ENCODE peak calls at places on chromosome 12, in six cellular contexts. One of them, this sample, is unnamed.

GRCh38 chr12:53324113-53324778 is 2.8 kb upstream of the AAAS start:
- DNase-seq in IMR-90: no peak
- DNase-seq in mesenchymal stem cell: peak
- DNase-seq in H1: peak
- DNase-seq in H9: peak
- DNase-seq in neuronal stem cell: no peak
- DNase-seq in this sample: no peak

GRCh38 chr12:18468521-18469075 is 207.3 kb downstream of the PIK3C2G start:
- DNase-seq in IMR-90: peak
- DNase-seq in mesenchymal stem cell: peak
- DNase-seq in H1: no peak
- DNase-seq in H9: no peak
- DNase-seq in neuronal stem cell: no peak
- DNase-seq in this sample: no peak

GRCh38 chr12:63967358-63967757 is 122.9 kb downstream of the SRGAP1 start:
- DNase-seq in IMR-90: peak
- DNase-seq in mesenchymal stem cell: no peak
- DNase-seq in H1: no peak
- DNase-seq in H9: no peak
- DNase-seq in neuronal stem cell: no peak
- DNase-seq in this sample: no peak

GRCh38 chr12:108819920-108820699 is 37.3 kb downstream of the SSH1 start:
- DNase-seq in IMR-90: no peak
- DNase-seq in mesenchymal stem cell: no peak
- DNase-seq in H1: no peak
- DNase-seq in H9: no peak
- DNase-seq in neuronal stem cell: no peak
- DNase-seq in this sample: no peak

GRCh38 chr12:92012691-92013090 is 133.0 kb downstream of the BTG1 start:
- DNase-seq in IMR-90: no peak
- DNase-seq in mesenchymal stem cell: no peak
- DNase-seq in H1: no peak
- DNase-seq in H9: no peak
- DNase-seq in neuronal stem cell: no peak
- DNase-seq in this sample: no peak

GRCh38 chr12:25187781-25188180 is 7.2 kb downstream of the DNAI7 start:
- DNase-seq in IMR-90: peak
- DNase-seq in mesenchymal stem cell: peak
- DNase-seq in H1: no peak
- DNase-seq in H9: no peak
- DNase-seq in neuronal stem cell: no peak
- DNase-seq in this sample: no peak

GRCh38 chr12:109461049-109461845 is 15.9 kb downstream of the KCTD10 start:
- DNase-seq in IMR-90: peak
- DNase-seq in mesenchymal stem cell: peak
- DNase-seq in H1: no peak
- DNase-seq in H9: no peak
- DNase-seq in neuronal stem cell: no peak
- DNase-seq in this sample: no peak

GRCh38 chr12:7362734-7363133 is 58.9 kb downstream of the ACSM4 start:
- DNase-seq in IMR-90: no peak
- DNase-seq in mesenchymal stem cell: no peak
- DNase-seq in H1: no peak
- DNase-seq in H9: no peak
- DNase-seq in neuronal stem cell: no peak
- DNase-seq in this sample: no peak

GRCh38 chr12:84860718-84861117 is 51.9 kb downstream of the SLC6A15 start:
- DNase-seq in IMR-90: no peak
- DNase-seq in mesenchymal stem cell: no peak
- DNase-seq in H1: no peak
- DNase-seq in H9: no peak
- DNase-seq in neuronal stem cell: no peak
- DNase-seq in this sample: no peak

GRCh38 chr12:27468241-27468640 is 21.7 kb downstream of the SMCO2 start:
- DNase-seq in IMR-90: no peak
- DNase-seq in mesenchymal stem cell: no peak
- DNase-seq in H1: no peak
- DNase-seq in H9: no peak
- DNase-seq in neuronal stem cell: no peak
- DNase-seq in this sample: no peak

GRCh38 chr12:75908961-75909699 is 122.4 kb downstream of the PHLDA1 start:
- DNase-seq in IMR-90: peak
- DNase-seq in mesenchymal stem cell: peak
- DNase-seq in H1: no peak
- DNase-seq in H9: no peak
- DNase-seq in neuronal stem cell: no peak
- DNase-seq in this sample: no peak

GRCh38 chr12:67453181-67453580 is 184.0 kb downstream of the CAND1 start:
- DNase-seq in IMR-90: no peak
- DNase-seq in mesenchymal stem cell: no peak
- DNase-seq in H1: no peak
- DNase-seq in H9: no peak
- DNase-seq in neuronal stem cell: no peak
- DNase-seq in this sample: no peak

DNA sequence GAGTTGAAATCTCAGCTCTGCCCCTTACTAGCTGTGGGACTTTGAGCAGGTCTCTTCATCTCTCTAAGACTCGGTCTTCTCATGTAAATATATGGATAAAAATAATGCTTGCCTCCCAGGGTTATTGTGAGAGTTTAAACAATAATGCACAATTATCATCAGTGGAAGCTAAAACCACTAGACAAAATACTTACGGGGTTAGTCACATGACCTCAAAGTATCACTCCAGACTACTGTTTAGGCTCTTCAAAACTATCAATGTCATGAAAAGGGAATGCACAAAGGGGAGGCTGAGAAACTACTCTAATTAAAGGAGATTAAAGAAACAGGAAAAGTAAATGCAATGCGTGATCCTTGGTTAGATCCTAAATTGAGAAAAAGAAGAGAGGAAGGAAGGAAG is 24.5 kb upstream of the TSPAN11 start:
- DNase-seq in IMR-90: no peak
- DNase-seq in mesenchymal stem cell: peak
- DNase-seq in H1: no peak
- DNase-seq in H9: no peak
- DNase-seq in neuronal stem cell: no peak
- DNase-seq in this sample: no peak
- H3K18ac ChIP-seq in IMR-90: no peak
- H3K18ac ChIP-seq in mesenchymal stem cell: no peak
- H3K18ac ChIP-seq in H1: no peak
- H3K18ac ChIP-seq in H9: no peak
- H3K18ac ChIP-seq in neuronal stem cell: no peak
- H3K18ac ChIP-seq in this sample: no peak

GRCh38 chr12:6273931-6274687 is 36.4 kb upstream of the PLEKHG6 start:
- DNase-seq in IMR-90: no peak
- DNase-seq in mesenchymal stem cell: peak
- DNase-seq in H1: no peak
- DNase-seq in H9: no peak
- DNase-seq in neuronal stem cell: no peak
- DNase-seq in this sample: peak
- H3K14ac ChIP-seq in IMR-90: no peak
- H3K14ac ChIP-seq in mesenchymal stem cell: no peak
- H3K14ac ChIP-seq in H1: no peak
- H3K14ac ChIP-seq in H9: peak
- H3K14ac ChIP-seq in neuronal stem cell: peak
- H3K14ac ChIP-seq in this sample: peak

GRCh38 chr12:56724989-56725722 is at the start of gene NACA:
- DNase-seq in IMR-90: peak
- DNase-seq in mesenchymal stem cell: peak
- DNase-seq in H1: peak
- DNase-seq in H9: peak
- DNase-seq in neuronal stem cell: peak
- DNase-seq in this sample: peak

GRCh38 chr12:56725723-56726102 is 614 bp upstream of the NACA start:
- DNase-seq in IMR-90: no peak
- DNase-seq in mesenchymal stem cell: no peak
- DNase-seq in H1: no peak
- DNase-seq in H9: no peak
- DNase-seq in neuronal stem cell: no peak
- DNase-seq in this sample: no peak

GRCh38 chr12:56723889-56724659 is 1.0 kb downstream of the NACA start:
- DNase-seq in IMR-90: peak
- DNase-seq in mesenchymal stem cell: peak
- DNase-seq in H1: no peak
- DNase-seq in H9: no peak
- DNase-seq in neuronal stem cell: no peak
- DNase-seq in this sample: peak

GRCh38 chr12:56723352-56723751 is 1.7 kb downstream of the NACA start:
- DNase-seq in IMR-90: no peak
- DNase-seq in mesenchymal stem cell: no peak
- DNase-seq in H1: no peak
- DNase-seq in H9: no peak
- DNase-seq in neuronal stem cell: no peak
- DNase-seq in this sample: no peak

DNA sequence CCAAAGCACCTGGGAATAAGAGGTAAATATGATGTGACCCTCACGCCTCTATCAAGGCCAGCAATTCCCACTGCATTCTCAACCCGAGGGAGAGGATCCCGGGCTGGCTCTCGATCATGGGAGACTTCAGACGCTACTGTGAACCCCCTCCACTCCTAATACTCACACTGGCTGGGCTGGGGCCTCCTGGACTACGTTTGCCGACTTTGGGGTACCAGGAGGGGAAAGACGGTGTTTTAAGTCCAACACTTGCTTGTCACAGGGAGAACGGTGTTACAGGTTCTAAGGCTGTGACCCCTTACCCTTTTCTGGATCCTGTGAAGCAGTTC is 475 bp downstream of the NACA start:
- DNase-seq in IMR-90: no peak
- DNase-seq in mesenchymal stem cell: peak
- DNase-seq in H1: no peak
- DNase-seq in H9: no peak
- DNase-seq in neuronal stem cell: peak
- DNase-seq in this sample: no peak
- H3K18ac ChIP-seq in IMR-90: peak
- H3K18ac ChIP-seq in mesenchymal stem cell: peak
- H3K18ac ChIP-seq in H1: peak
- H3K18ac ChIP-seq in H9: peak
- H3K18ac ChIP-seq in neuronal stem cell: peak
- H3K18ac ChIP-seq in this sample: peak

DNA sequence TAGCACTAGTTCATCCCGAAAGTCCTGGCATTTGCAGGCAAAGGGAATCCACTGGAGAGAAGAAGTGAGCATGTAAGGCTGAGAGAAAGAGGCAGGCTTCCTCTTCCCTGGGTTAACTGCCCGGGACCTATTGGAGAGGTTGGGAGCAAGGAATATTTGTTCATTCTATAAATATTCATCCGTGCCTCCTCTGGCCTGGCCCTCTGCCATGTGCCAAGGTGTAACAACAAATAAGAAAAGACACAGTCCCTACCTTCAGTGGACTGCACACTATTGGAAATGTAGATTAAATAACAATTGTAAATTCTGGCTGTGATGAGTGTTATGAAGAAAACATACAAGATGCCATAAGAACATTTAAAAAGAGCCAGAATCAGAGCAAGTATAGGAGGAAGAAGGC is 785.6 kb downstream of the MED13L start:
- DNase-seq in IMR-90: no peak
- DNase-seq in mesenchymal stem cell: no peak
- DNase-seq in H1: no peak
- DNase-seq in H9: no peak
- DNase-seq in neuronal stem cell: no peak
- DNase-seq in this sample: no peak
- H3K14ac ChIP-seq in IMR-90: no peak
- H3K14ac ChIP-seq in mesenchymal stem cell: no peak
- H3K14ac ChIP-seq in H1: no peak
- H3K14ac ChIP-seq in H9: no peak
- H3K14ac ChIP-seq in neuronal stem cell: no peak
- H3K14ac ChIP-seq in this sample: no peak

GRCh38 chr12:121288158-121288848 is 8.2 kb downstream of the CAMKK2 start:
- DNase-seq in IMR-90: no peak
- DNase-seq in mesenchymal stem cell: no peak
- DNase-seq in H1: no peak
- DNase-seq in H9: no peak
- DNase-seq in neuronal stem cell: no peak
- DNase-seq in this sample: no peak

GRCh38 chr12:121289962-121290361 is 6.5 kb downstream of the CAMKK2 start:
- DNase-seq in IMR-90: no peak
- DNase-seq in mesenchymal stem cell: no peak
- DNase-seq in H1: no peak
- DNase-seq in H9: no peak
- DNase-seq in neuronal stem cell: no peak
- DNase-seq in this sample: no peak

GRCh38 chr12:121288941-121289340 is 7.6 kb downstream of the CAMKK2 start:
- DNase-seq in IMR-90: no peak
- DNase-seq in mesenchymal stem cell: no peak
- DNase-seq in H1: no peak
- DNase-seq in H9: no peak
- DNase-seq in neuronal stem cell: no peak
- DNase-seq in this sample: no peak

GRCh38 chr12:121287267-121287954 is 9.1 kb downstream of the CAMKK2 start:
- DNase-seq in IMR-90: peak
- DNase-seq in mesenchymal stem cell: peak
- DNase-seq in H1: no peak
- DNase-seq in H9: no peak
- DNase-seq in neuronal stem cell: no peak
- DNase-seq in this sample: peak

DNA sequence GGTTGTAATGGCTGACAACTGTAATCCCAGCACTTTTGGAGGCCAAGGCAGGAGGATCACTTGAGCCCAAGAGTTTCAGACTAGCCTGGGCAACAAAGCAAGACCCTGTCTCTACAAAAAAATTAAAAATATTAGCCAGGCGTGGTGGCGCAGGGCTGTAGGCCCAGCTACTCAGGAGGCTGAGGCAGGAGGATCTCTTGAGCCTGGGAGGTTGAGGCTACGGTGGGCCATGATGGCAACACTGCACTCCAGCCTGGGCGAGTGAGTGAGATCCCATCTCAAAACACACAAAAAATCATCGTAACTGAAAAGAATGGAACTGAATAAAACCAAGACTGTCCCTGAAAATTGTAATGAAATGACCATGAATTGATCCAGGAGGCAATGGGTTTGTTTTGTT is 6.1 kb downstream of the CAMKK2 start:
- DNase-seq in IMR-90: no peak
- DNase-seq in mesenchymal stem cell: no peak
- DNase-seq in H1: no peak
- DNase-seq in H9: no peak
- DNase-seq in neuronal stem cell: no peak
- DNase-seq in this sample: no peak
- H3K18ac ChIP-seq in IMR-90: no peak
- H3K18ac ChIP-seq in mesenchymal stem cell: no peak
- H3K18ac ChIP-seq in H1: no peak
- H3K18ac ChIP-seq in H9: no peak
- H3K18ac ChIP-seq in neuronal stem cell: no peak
- H3K18ac ChIP-seq in this sample: no peak

DNA sequence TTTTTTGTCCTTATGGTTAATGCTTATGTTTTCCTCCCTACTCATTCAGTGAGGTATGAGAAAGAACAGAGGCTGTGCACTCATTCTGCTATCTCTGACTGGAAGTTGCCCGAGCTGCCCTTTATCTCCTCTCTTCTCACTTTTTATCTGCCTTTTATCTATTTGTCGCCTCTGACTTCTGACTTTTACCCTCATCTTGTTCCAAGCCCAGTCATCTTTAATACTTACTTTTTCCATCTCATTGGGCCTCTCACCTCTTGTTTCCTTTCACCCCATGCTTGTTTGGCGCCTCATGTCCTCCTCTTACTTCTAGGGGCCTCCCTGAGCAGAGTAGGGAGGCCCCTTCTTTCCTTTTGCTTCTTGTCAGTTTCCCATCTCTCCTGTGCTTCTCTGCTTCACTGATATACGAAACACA is 50.7 kb downstream of the DIP2B start:
- DNase-seq in IMR-90: no peak
- DNase-seq in mesenchymal stem cell: no peak
- DNase-seq in H1: no peak
- DNase-seq in H9: no peak
- DNase-seq in neuronal stem cell: no peak
- DNase-seq in this sample: peak
- H3K14ac ChIP-seq in IMR-90: no peak
- H3K14ac ChIP-seq in mesenchymal stem cell: no peak
- H3K14ac ChIP-seq in H1: no peak
- H3K14ac ChIP-seq in H9: no peak
- H3K14ac ChIP-seq in neuronal stem cell: no peak
- H3K14ac ChIP-seq in this sample: no peak

GRCh38 chr12:117842220-117842619 is 126.6 kb downstream of the KSR2 start:
- DNase-seq in IMR-90: no peak
- DNase-seq in mesenchymal stem cell: no peak
- DNase-seq in H1: no peak
- DNase-seq in H9: no peak
- DNase-seq in neuronal stem cell: no peak
- DNase-seq in this sample: no peak
- H3K18ac ChIP-seq in IMR-90: no peak
- H3K18ac ChIP-seq in mesenchymal stem cell: no peak
- H3K18ac ChIP-seq in H1: no peak
- H3K18ac ChIP-seq in H9: no peak
- H3K18ac ChIP-seq in neuronal stem cell: no peak
- H3K18ac ChIP-seq in this sample: no peak